ENCODE peak calls at places on chromosomes 16 and 17, in seven cellular contexts. One of them, this sample, is unnamed.

GRCh38 chr17:47907932-47908562 is 12.0 kb downstream of the SP2 start:
- DNase-seq in activated naive CD8-positive, alpha-beta T cell treated with anti-CD3 and anti-CD28 coated beads for 36 hours: no peak
- DNase-seq in stimulated activated CD8-positive, alpha-beta memory T cell treated with anti-CD3 and anti-CD28 coated beads, Interleukin-4, amount 100 ng/mL, for 24 hours: no peak
- DNase-seq in activated CD4-positive, alpha-beta T cell treated with anti-CD3 and anti-CD28 coated beads for 48 hours: no peak
- DNase-seq in ACHN: no peak
- DNase-seq in caudate nucleus: no peak
- DNase-seq in NCI-H2107: no peak
- DNase-seq in this sample: no peak

GRCh38 chr16:84557059-84557458 is 52.6 kb upstream of the MEAK7 start:
- DNase-seq in activated naive CD8-positive, alpha-beta T cell treated with anti-CD3 and anti-CD28 coated beads for 36 hours: no peak
- DNase-seq in stimulated activated CD8-positive, alpha-beta memory T cell treated with anti-CD3 and anti-CD28 coated beads, Interleukin-4, amount 100 ng/mL, for 24 hours: no peak
- DNase-seq in activated CD4-positive, alpha-beta T cell treated with anti-CD3 and anti-CD28 coated beads for 48 hours: no peak
- DNase-seq in ACHN: no peak
- DNase-seq in caudate nucleus: no peak
- DNase-seq in NCI-H2107: no peak
- DNase-seq in this sample: no peak

GRCh38 chr17:75151893-75152292 is 2.4 kb downstream of the JPT1 start:
- DNase-seq in activated naive CD8-positive, alpha-beta T cell treated with anti-CD3 and anti-CD28 coated beads for 36 hours: no peak
- DNase-seq in stimulated activated CD8-positive, alpha-beta memory T cell treated with anti-CD3 and anti-CD28 coated beads, Interleukin-4, amount 100 ng/mL, for 24 hours: no peak
- DNase-seq in activated CD4-positive, alpha-beta T cell treated with anti-CD3 and anti-CD28 coated beads for 48 hours: no peak
- DNase-seq in ACHN: no peak
- DNase-seq in caudate nucleus: no peak
- DNase-seq in NCI-H2107: peak; percentile 27
- DNase-seq in this sample: no peak

GRCh38 chr17:70278846-70279465 is 109.6 kb downstream of the KCNJ2 start:
- DNase-seq in activated naive CD8-positive, alpha-beta T cell treated with anti-CD3 and anti-CD28 coated beads for 36 hours: no peak
- DNase-seq in stimulated activated CD8-positive, alpha-beta memory T cell treated with anti-CD3 and anti-CD28 coated beads, Interleukin-4, amount 100 ng/mL, for 24 hours: no peak
- DNase-seq in activated CD4-positive, alpha-beta T cell treated with anti-CD3 and anti-CD28 coated beads for 48 hours: no peak
- DNase-seq in ACHN: no peak
- DNase-seq in caudate nucleus: no peak
- DNase-seq in NCI-H2107: no peak
- DNase-seq in this sample: no peak

GRCh38 chr17:66373944-66374817 is 71.8 kb downstream of the PRKCA start:
- DNase-seq in activated naive CD8-positive, alpha-beta T cell treated with anti-CD3 and anti-CD28 coated beads for 36 hours: peak; percentile 26
- DNase-seq in stimulated activated CD8-positive, alpha-beta memory T cell treated with anti-CD3 and anti-CD28 coated beads, Interleukin-4, amount 100 ng/mL, for 24 hours: peak; percentile 34
- DNase-seq in activated CD4-positive, alpha-beta T cell treated with anti-CD3 and anti-CD28 coated beads for 48 hours: peak; percentile 54
- DNase-seq in ACHN: no peak
- DNase-seq in caudate nucleus: peak; percentile 34
- DNase-seq in NCI-H2107: peak; percentile 59
- DNase-seq in this sample: no peak

GRCh38 chr16:27838536-27839175 is 224.9 kb downstream of the GSG1L start:
- DNase-seq in activated naive CD8-positive, alpha-beta T cell treated with anti-CD3 and anti-CD28 coated beads for 36 hours: no peak
- DNase-seq in stimulated activated CD8-positive, alpha-beta memory T cell treated with anti-CD3 and anti-CD28 coated beads, Interleukin-4, amount 100 ng/mL, for 24 hours: no peak
- DNase-seq in activated CD4-positive, alpha-beta T cell treated with anti-CD3 and anti-CD28 coated beads for 48 hours: no peak
- DNase-seq in ACHN: no peak
- DNase-seq in caudate nucleus: no peak
- DNase-seq in NCI-H2107: no peak
- DNase-seq in this sample: no peak

GRCh38 chr17:8060274-8060673 is 21.4 kb downstream of the ALOX15B start:
- DNase-seq in activated naive CD8-positive, alpha-beta T cell treated with anti-CD3 and anti-CD28 coated beads for 36 hours: peak; percentile 47
- DNase-seq in stimulated activated CD8-positive, alpha-beta memory T cell treated with anti-CD3 and anti-CD28 coated beads, Interleukin-4, amount 100 ng/mL, for 24 hours: no peak
- DNase-seq in activated CD4-positive, alpha-beta T cell treated with anti-CD3 and anti-CD28 coated beads for 48 hours: peak; percentile 64
- DNase-seq in ACHN: peak; percentile 79
- DNase-seq in caudate nucleus: peak; percentile 10
- DNase-seq in NCI-H2107: no peak
- DNase-seq in this sample: peak; percentile 55

GRCh38 chr16:85840801-85841200 is 41.3 kb downstream of the COX4I1 start:
- DNase-seq in activated naive CD8-positive, alpha-beta T cell treated with anti-CD3 and anti-CD28 coated beads for 36 hours: no peak
- DNase-seq in stimulated activated CD8-positive, alpha-beta memory T cell treated with anti-CD3 and anti-CD28 coated beads, Interleukin-4, amount 100 ng/mL, for 24 hours: no peak
- DNase-seq in activated CD4-positive, alpha-beta T cell treated with anti-CD3 and anti-CD28 coated beads for 48 hours: no peak
- DNase-seq in ACHN: no peak
- DNase-seq in caudate nucleus: no peak
- DNase-seq in NCI-H2107: no peak
- DNase-seq in this sample: no peak

GRCh38 chr16:56520251-56520577 is 390 bp upstream of the BBS2 start:
- DNase-seq in activated naive CD8-positive, alpha-beta T cell treated with anti-CD3 and anti-CD28 coated beads for 36 hours: no peak
- DNase-seq in stimulated activated CD8-positive, alpha-beta memory T cell treated with anti-CD3 and anti-CD28 coated beads, Interleukin-4, amount 100 ng/mL, for 24 hours: no peak
- DNase-seq in activated CD4-positive, alpha-beta T cell treated with anti-CD3 and anti-CD28 coated beads for 48 hours: no peak
- DNase-seq in ACHN: no peak
- DNase-seq in caudate nucleus: no peak
- DNase-seq in NCI-H2107: no peak
- DNase-seq in this sample: no peak

GRCh38 chr16:47258874-47259461 is 115.2 kb upstream of the NETO2 start:
- DNase-seq in activated naive CD8-positive, alpha-beta T cell treated with anti-CD3 and anti-CD28 coated beads for 36 hours: no peak
- DNase-seq in stimulated activated CD8-positive, alpha-beta memory T cell treated with anti-CD3 and anti-CD28 coated beads, Interleukin-4, amount 100 ng/mL, for 24 hours: no peak
- DNase-seq in activated CD4-positive, alpha-beta T cell treated with anti-CD3 and anti-CD28 coated beads for 48 hours: peak; percentile 12
- DNase-seq in ACHN: peak; percentile 58
- DNase-seq in caudate nucleus: no peak
- DNase-seq in NCI-H2107: no peak
- DNase-seq in this sample: no peak

GRCh38 chr16:20747030-20747816 is 5.6 kb upstream of the THUMPD1 start:
- DNase-seq in activated naive CD8-positive, alpha-beta T cell treated with anti-CD3 and anti-CD28 coated beads for 36 hours: no peak
- DNase-seq in stimulated activated CD8-positive, alpha-beta memory T cell treated with anti-CD3 and anti-CD28 coated beads, Interleukin-4, amount 100 ng/mL, for 24 hours: no peak
- DNase-seq in activated CD4-positive, alpha-beta T cell treated with anti-CD3 and anti-CD28 coated beads for 48 hours: no peak
- DNase-seq in ACHN: peak; percentile 75
- DNase-seq in caudate nucleus: no peak
- DNase-seq in NCI-H2107: no peak
- DNase-seq in this sample: no peak

GRCh38 chr16:88851616-88852015 is 5.1 kb downstream of the GALNS start:
- DNase-seq in activated naive CD8-positive, alpha-beta T cell treated with anti-CD3 and anti-CD28 coated beads for 36 hours: no peak
- DNase-seq in stimulated activated CD8-positive, alpha-beta memory T cell treated with anti-CD3 and anti-CD28 coated beads, Interleukin-4, amount 100 ng/mL, for 24 hours: no peak
- DNase-seq in activated CD4-positive, alpha-beta T cell treated with anti-CD3 and anti-CD28 coated beads for 48 hours: no peak
- DNase-seq in ACHN: no peak
- DNase-seq in caudate nucleus: no peak
- DNase-seq in NCI-H2107: no peak
- DNase-seq in this sample: no peak

GRCh38 chr17:79997004-79997673 is 38.5 kb downstream of the TBC1D16 start:
- DNase-seq in activated naive CD8-positive, alpha-beta T cell treated with anti-CD3 and anti-CD28 coated beads for 36 hours: peak; percentile 70
- DNase-seq in stimulated activated CD8-positive, alpha-beta memory T cell treated with anti-CD3 and anti-CD28 coated beads, Interleukin-4, amount 100 ng/mL, for 24 hours: peak; percentile 32
- DNase-seq in activated CD4-positive, alpha-beta T cell treated with anti-CD3 and anti-CD28 coated beads for 48 hours: peak; percentile 84
- DNase-seq in ACHN: no peak
- DNase-seq in caudate nucleus: no peak
- DNase-seq in NCI-H2107: no peak
- DNase-seq in this sample: peak; percentile 68

GRCh38 chr16:86680137-86680536 is 101.8 kb downstream of the FOXL1 start:
- DNase-seq in activated naive CD8-positive, alpha-beta T cell treated with anti-CD3 and anti-CD28 coated beads for 36 hours: no peak
- DNase-seq in stimulated activated CD8-positive, alpha-beta memory T cell treated with anti-CD3 and anti-CD28 coated beads, Interleukin-4, amount 100 ng/mL, for 24 hours: no peak
- DNase-seq in activated CD4-positive, alpha-beta T cell treated with anti-CD3 and anti-CD28 coated beads for 48 hours: no peak
- DNase-seq in ACHN: no peak
- DNase-seq in caudate nucleus: no peak
- DNase-seq in NCI-H2107: no peak
- DNase-seq in this sample: no peak

GRCh38 chr17:332558-333322 is 19.9 kb downstream of the RPH3AL start:
- DNase-seq in activated naive CD8-positive, alpha-beta T cell treated with anti-CD3 and anti-CD28 coated beads for 36 hours: no peak
- DNase-seq in stimulated activated CD8-positive, alpha-beta memory T cell treated with anti-CD3 and anti-CD28 coated beads, Interleukin-4, amount 100 ng/mL, for 24 hours: no peak
- DNase-seq in activated CD4-positive, alpha-beta T cell treated with anti-CD3 and anti-CD28 coated beads for 48 hours: no peak
- DNase-seq in ACHN: no peak
- DNase-seq in caudate nucleus: no peak
- DNase-seq in NCI-H2107: no peak
- DNase-seq in this sample: no peak

GRCh38 chr16:21224800-21225199 is 8.7 kb upstream of the ANKS4B start:
- DNase-seq in activated naive CD8-positive, alpha-beta T cell treated with anti-CD3 and anti-CD28 coated beads for 36 hours: peak; percentile 15
- DNase-seq in stimulated activated CD8-positive, alpha-beta memory T cell treated with anti-CD3 and anti-CD28 coated beads, Interleukin-4, amount 100 ng/mL, for 24 hours: no peak
- DNase-seq in activated CD4-positive, alpha-beta T cell treated with anti-CD3 and anti-CD28 coated beads for 48 hours: no peak
- DNase-seq in ACHN: no peak
- DNase-seq in caudate nucleus: no peak
- DNase-seq in NCI-H2107: no peak
- DNase-seq in this sample: no peak

GRCh38 chr16:83305092-83305491 is 502.7 kb upstream of the HSBP1 start:
- DNase-seq in activated naive CD8-positive, alpha-beta T cell treated with anti-CD3 and anti-CD28 coated beads for 36 hours: no peak
- DNase-seq in stimulated activated CD8-positive, alpha-beta memory T cell treated with anti-CD3 and anti-CD28 coated beads, Interleukin-4, amount 100 ng/mL, for 24 hours: no peak
- DNase-seq in activated CD4-positive, alpha-beta T cell treated with anti-CD3 and anti-CD28 coated beads for 48 hours: no peak
- DNase-seq in ACHN: no peak
- DNase-seq in caudate nucleus: no peak
- DNase-seq in NCI-H2107: no peak
- DNase-seq in this sample: no peak

This sample was measured in stimulated activated naive B cell treated with anti-CD40 and anti-IgM and Interleukin-4, amounts not matched to agents 10 μg/mL and 1 μg/mL and 100 μg/mL, for 72 hours.